ENCODE peak calls at places on chromosomes 13 and 19, in five cellular contexts. G, E, A, Z and T are unnamed samples.

GRCh38 chr19:5392476-5392875 is 51.9 kb upstream of the PTPRS start:
- DNase-seq in Z (no peak), A (no peak), G (no peak), E (no peak), T (no peak)

GRCh38 chr19:52963229-52963760 is 614 bp upstream of the ZNF816 start:
- DNase-seq in G (no peak), A (no peak), E (no peak), Z (no peak), T (no peak)

GRCh38 chr13:50387124-50387581 is 371.9 kb downstream of the KCNRG start:
- DNase-seq in Z (peak), E (peak), A (peak), G (peak), T (no peak)

GRCh38 chr19:55586976-55587668 is 6.5 kb upstream of the ZNF579 start:
- DNase-seq in Z (peak), E (peak), G (peak), A (peak), T (peak)

GRCh38 chr13:42064259-42064658 is 15.8 kb downstream of the DGKH start:
- DNase-seq in G (no peak), Z (no peak), A (no peak), E (no peak), T (no peak)

GRCh38 chr19:6026390-6026897 is 48.5 kb upstream of the RANBP3 start:
- DNase-seq in A (no peak), G (no peak), E (no peak), Z (no peak), T (no peak)

GRCh38 chr19:41995959-41996797 is 2.1 kb upstream of the ATP1A3 start:
- DNase-seq in A (no peak), Z (no peak), G (peak), E (no peak), T (no peak)

GRCh38 chr19:47158367-47158791 is 27.7 kb downstream of the SAE1 start:
- DNase-seq in Z (no peak), A (no peak), G (no peak), E (no peak), T (no peak)

GRCh38 chr13:24083141-24083540 is 77.4 kb upstream of the SPATA13 start:
- DNase-seq in G (no peak), Z (no peak), E (no peak), A (no peak), T (no peak)

GRCh38 chr19:51083181-51083580 is 494 bp upstream of the KLK14 start:
- DNase-seq in A (no peak), G (no peak), E (no peak), Z (no peak), T (no peak)

GRCh38 chr13:26897706-26898550 is 137.3 kb upstream of the GPR12 start:
- DNase-seq in Z (no peak), A (no peak), E (no peak), G (no peak), T (no peak)

GRCh38 chr13:80972857-80973478 is 632.0 kb upstream of the SPRY2 start:
- DNase-seq in G (no peak), E (no peak), Z (no peak), A (no peak), T (no peak)

GRCh38 chr13:91313103-91313502 is 34.4 kb upstream of the MIR17HG start:
- DNase-seq in E (no peak), A (no peak), Z (no peak), G (peak), T (no peak)

GRCh38 chr19:1384478-1385110 is 887 bp downstream of the NDUFS7 start:
- DNase-seq in A (no peak), Z (no peak), E (no peak), G (no peak), T (no peak)

GRCh38 chr19:29524912-29525870 is 603 bp upstream of the VSTM2B start:
- DNase-seq in Z (no peak), A (no peak), G (peak), E (peak), T (no peak)

GRCh38 chr19:6667114-6667627 is 2.8 kb downstream of the TNFSF14 start:
- DNase-seq in A (no peak), Z (no peak), E (no peak), G (no peak), T (no peak)

GRCh38 chr13:66835040-66835628 is 395.0 kb downstream of the PCDH9 start:
- DNase-seq in G (peak), A (no peak), E (peak), Z (no peak), T (peak)

GRCh38 chr19:43408043-43408442 is 6.6 kb upstream of the TEX101 start:
- DNase-seq in A (no peak), G (no peak), E (no peak), Z (no peak), T (no peak)

GRCh38 chr13:97030705-97031452 is 36.6 kb upstream of the OXGR1 start:
- DNase-seq in Z (no peak), E (no peak), A (no peak), G (no peak), T (peak)

GRCh38 chr13:32254916-32255743 is 60.0 kb downstream of the ZAR1L start:
- DNase-seq in A (no peak), Z (no peak), E (no peak), G (no peak), T (no peak)

GRCh38 chr19:12194827-12195500 is 32.1 kb downstream of the ZNF136 start:
- DNase-seq in Z (peak), E (peak), G (peak), A (peak), T (no peak)

GRCh38 chr13:109678459-109678858 is 107.9 kb downstream of the IRS2 start:
- DNase-seq in E (no peak), G (no peak), Z (no peak), A (no peak), T (no peak)

GRCh38 chr19:17719730-17720486 is 628 bp downstream of the MAP1S start:
- DNase-seq in A (no peak), E (no peak), Z (no peak), G (peak), T (no peak)

GRCh38 chr19:17479325-17479791 is 9.0 kb downstream of the SLC27A1 start:
- DNase-seq in A (no peak), E (no peak), G (peak), Z (no peak), T (no peak)

GRCh38 chr13:95605426-95606125 is 38.9 kb downstream of the DZIP1 start:
- DNase-seq in Z (no peak), A (no peak), E (no peak), G (no peak), T (no peak)

GRCh38 chr19:42280761-42281174 is 11.7 kb downstream of the CIC start:
- DNase-seq in Z (no peak), E (peak), A (no peak), G (peak), T (no peak)

GRCh38 chr13:21738636-21739035 is 67.8 kb downstream of the FGF9 start:
- DNase-seq in G (no peak), E (no peak), Z (no peak), A (no peak), T (no peak)

GRCh38 chr13:111006508-111007031 is 91.7 kb upstream of the ANKRD10 start:
- DNase-seq in Z (no peak), A (no peak), E (no peak), G (no peak), T (peak)

GRCh38 chr13:90640976-90641375 is 706.5 kb upstream of the MIR17HG start:
- DNase-seq in Z (no peak), A (no peak), E (no peak), G (no peak), T (no peak)

GRCh38 chr13:112791662-112792440 is 102.0 kb downstream of the ATP11A start:
- DNase-seq in A (no peak), G (no peak), E (no peak), Z (no peak), T (no peak)

GRCh38 chr13:48038763-48039162 is 1.2 kb downstream of the NUDT15 start:
- DNase-seq in G (peak), E (no peak), A (no peak), Z (no peak), T (no peak)

GRCh38 chr19:56751078-56751489 is 79.5 kb upstream of the ZNF835 start:
- DNase-seq in G (peak), Z (no peak), E (peak), A (no peak), T (no peak)